ENCODE peak calls at places on chromosomes 7 and 10, in six cellular contexts. Q is stimulated activated CD4-positive, alpha-beta T cell treated with anti-CD3 and anti-CD28 coated beads, Interleukin-12 subunit alpha, Interleukin-12 subunit beta, amount 100 ng/mL, for 4 hours; I is left ventricle myocardium superior; X is CD4-positive, alpha-beta T cell; V is astrocyte; E is activated naive CD4-positive, alpha-beta T cell treated with anti-CD3 and anti-CD28 coated beads, Interleukin-2, amount 10 ng/mL, durations not matched to agents 7 days and 5 days. P is an unnamed sample.

GRCh38 chr7:601573-602340 is 82.1 kb upstream of the PDGFA start:
- DNase-seq in Q (peak; percentile 88), I (peak; percentile 61), X (peak; percentile 59), V (no peak), E (peak; percentile 76), P (no peak)

GRCh38 chr10:109914966-109915365 is 8.3 kb downstream of the XPNPEP1 start:
- DNase-seq in Q (no peak), I (no peak), X (peak; percentile 16), V (peak; percentile 97), E (peak; percentile 57), P (no peak)

GRCh38 chr7:151261534-151261933 is 13.0 kb upstream of the SMARCD3 start:
- DNase-seq in Q (no peak), I (no peak), X (no peak), V (no peak), E (no peak), P (no peak)

GRCh38 chr10:107264742-107265141 is 100.2 kb upstream of the SORCS1 start:
- DNase-seq in Q (no peak), I (no peak), X (no peak), V (no peak), E (no peak), P (no peak)

GRCh38 chr10:43208147-43209063 is 58.5 kb downstream of the RASGEF1A start:
- DNase-seq in Q (no peak), I (peak; percentile 29), X (no peak), V (no peak), E (peak; percentile 16), P (peak; percentile 37)

GRCh38 chr7:132568962-132569361 is 7.3 kb downstream of the PLXNA4 start:
- DNase-seq in Q (no peak), I (no peak), X (no peak), V (no peak), E (no peak), P (no peak)

GRCh38 chr7:151795168-151795754 is 81.7 kb downstream of the PRKAG2 start:
- DNase-seq in Q (peak; percentile 65), I (no peak), X (peak; percentile 7), V (no peak), E (no peak), P (no peak)

GRCh38 chr7:90595801-90596683 is at the start of gene CDK14:
- DNase-seq in Q (peak; percentile 38), I (peak; percentile 93), X (no peak), V (peak; percentile 49), E (peak; percentile 63), P (peak; percentile 53)

GRCh38 chr7:75033064-75033463 is 40.5 kb downstream of the RCC1L start:
- DNase-seq in Q (no peak), I (no peak), X (no peak), V (no peak), E (no peak), P (no peak)

GRCh38 chr10:69458426-69459100 is 7.3 kb downstream of the TSPAN15 start:
- DNase-seq in Q (no peak), I (no peak), X (no peak), V (no peak), E (no peak), P (no peak)

GRCh38 chr7:44982535-44982923 is 3.7 kb upstream of the MYO1G start:
- DNase-seq in Q (no peak), I (no peak), X (no peak), V (no peak), E (no peak), P (no peak)

GRCh38 chr7:90766814-90767564 is 170.9 kb downstream of the CDK14 start:
- DNase-seq in Q (no peak), I (peak; percentile 80), X (no peak), V (peak; percentile 72), E (no peak), P (peak; percentile 58)